ENCODE peak calls at places on chromosomes 3 and 15, in seven cellular contexts. T is stimulated activated CD4-positive, alpha-beta T cell treated with anti-CD3 and anti-CD28 coated beads, Interleukin-12 subunit alpha, Interleukin-12 subunit beta, amount 100 ng/mL, for 24 hours; N is T-helper 2 cell; F is stimulated activated CD8-positive, alpha-beta memory T cell treated with anti-CD3 and anti-CD28 coated beads, Interleukin-15, amount 100 ng/mL, for 4 hours; I is LoVo; E is iris pigment epithelial cell; Q is naive thymus-derived CD8-positive, alpha-beta T cell. H is an unnamed sample.

GRCh38 chr3:37662708-37663107 is 199.0 kb upstream of the CTDSPL start:
- DNase-seq in T (no peak), N (no peak), F (no peak), I (no peak), E (no peak), Q (no peak), H (no peak)

GRCh38 chr15:95134306-95135100 is 903.1 kb downstream of the MCTP2 start:
- DNase-seq in T (no peak), N (no peak), F (no peak), I (no peak), E (no peak), Q (no peak), H (peak; percentile 13)

GRCh38 chr15:59555696-59556095 is 55.9 kb upstream of the GCNT3 start:
- DNase-seq in T (no peak), N (no peak), F (no peak), I (peak; percentile 90), E (peak; percentile 19), Q (no peak), H (no peak)

GRCh38 chr3:36075491-36075890 is 304.8 kb upstream of the STAC start:
- DNase-seq in T (no peak), N (no peak), F (no peak), I (no peak), E (peak; percentile 3), Q (no peak), H (peak; percentile 13)

GRCh38 chr3:182609575-182610156 is 183.6 kb upstream of the ATP11B start:
- DNase-seq in T (no peak), N (no peak), F (no peak), I (peak; percentile 84), E (no peak), Q (no peak), H (no peak)

GRCh38 chr3:131735544-131735943 is 232.8 kb upstream of the MRPL3 start:
- DNase-seq in T (no peak), N (no peak), F (no peak), I (no peak), E (no peak), Q (no peak), H (no peak)

GRCh38 chr15:32884136-32884535 is 166.3 kb downstream of the GREM1 start:
- DNase-seq in T (no peak), N (no peak), F (no peak), I (no peak), E (peak; percentile 46), Q (no peak), H (no peak)

GRCh38 chr3:4825572-4826236 is 153.5 kb upstream of the BHLHE40 start:
- DNase-seq in T (no peak), N (no peak), F (no peak), I (no peak), E (no peak), Q (no peak), H (no peak)

GRCh38 chr3:29720660-29721059 is 439.8 kb downstream of the RBMS3 start:
- DNase-seq in T (no peak), N (no peak), F (no peak), I (no peak), E (no peak), Q (no peak), H (no peak)

GRCh38 chr3:55203006-55203405 is 275.1 kb upstream of the LRTM1 start:
- DNase-seq in T (no peak), N (no peak), F (no peak), I (no peak), E (peak; percentile 37), Q (no peak), H (peak; percentile 73)